ENCODE peak calls at places on chromosomes 7 and 10, in nine cellular contexts. One of them, this sample, is unnamed.

GRCh38 chr10:27558612-27559020 is 54.5 kb downstream of the RAB18 start:
- DNase-seq in B cell: no peak
- DNase-seq in AG08396: peak
- DNase-seq in GM12891: peak
- DNase-seq in HEK293T: peak
- DNase-seq in amygdala: peak
- DNase-seq in HT-29: peak
- DNase-seq in immature natural killer cell: peak
- DNase-seq in NCI-H524: peak
- DNase-seq in this sample: peak

GRCh38 chr7:116741625-116742316 is 69.8 kb downstream of the MET start:
- DNase-seq in B cell: no peak
- DNase-seq in AG08396: no peak
- DNase-seq in GM12891: no peak
- DNase-seq in HEK293T: no peak
- DNase-seq in amygdala: no peak
- DNase-seq in HT-29: no peak
- DNase-seq in immature natural killer cell: no peak
- DNase-seq in NCI-H524: no peak
- DNase-seq in this sample: no peak

GRCh38 chr10:69382382-69383117 is 34.2 kb downstream of the TACR2 start:
- DNase-seq in B cell: no peak
- DNase-seq in AG08396: peak
- DNase-seq in GM12891: no peak
- DNase-seq in HEK293T: no peak
- DNase-seq in amygdala: no peak
- DNase-seq in HT-29: no peak
- DNase-seq in immature natural killer cell: no peak
- DNase-seq in NCI-H524: no peak
- DNase-seq in this sample: peak

GRCh38 chr10:88271736-88272135 is 311.4 kb downstream of the RNLS start:
- DNase-seq in B cell: no peak
- DNase-seq in AG08396: no peak
- DNase-seq in GM12891: no peak
- DNase-seq in HEK293T: no peak
- DNase-seq in amygdala: no peak
- DNase-seq in HT-29: no peak
- DNase-seq in immature natural killer cell: no peak
- DNase-seq in NCI-H524: no peak
- DNase-seq in this sample: no peak

GRCh38 chr7:5143106-5143505 is 46.9 kb upstream of the WIPI2 start:
- DNase-seq in B cell: no peak
- DNase-seq in AG08396: no peak
- DNase-seq in GM12891: no peak
- DNase-seq in HEK293T: no peak
- DNase-seq in amygdala: peak
- DNase-seq in HT-29: no peak
- DNase-seq in immature natural killer cell: peak
- DNase-seq in NCI-H524: no peak
- DNase-seq in this sample: no peak

GRCh38 chr7:11343818-11344413 is 370.2 kb downstream of the PHF14 start:
- DNase-seq in B cell: no peak
- DNase-seq in AG08396: peak
- DNase-seq in GM12891: no peak
- DNase-seq in HEK293T: peak
- DNase-seq in amygdala: no peak
- DNase-seq in HT-29: peak
- DNase-seq in immature natural killer cell: no peak
- DNase-seq in NCI-H524: no peak
- DNase-seq in this sample: no peak

GRCh38 chr10:74929197-74929596 is 102.8 kb downstream of the KAT6B start:
- DNase-seq in B cell: no peak
- DNase-seq in AG08396: no peak
- DNase-seq in GM12891: no peak
- DNase-seq in HEK293T: no peak
- DNase-seq in amygdala: no peak
- DNase-seq in HT-29: no peak
- DNase-seq in immature natural killer cell: no peak
- DNase-seq in NCI-H524: no peak
- DNase-seq in this sample: no peak

GRCh38 chr7:3309140-3309539 is 8.1 kb downstream of the SDK1 start:
- DNase-seq in B cell: no peak
- DNase-seq in AG08396: no peak
- DNase-seq in GM12891: no peak
- DNase-seq in HEK293T: no peak
- DNase-seq in amygdala: no peak
- DNase-seq in HT-29: no peak
- DNase-seq in immature natural killer cell: no peak
- DNase-seq in NCI-H524: no peak
- DNase-seq in this sample: no peak

GRCh38 chr7:81672872-81673271 is 97.0 kb downstream of the HGF start:
- DNase-seq in B cell: no peak
- DNase-seq in AG08396: no peak
- DNase-seq in GM12891: no peak
- DNase-seq in HEK293T: no peak
- DNase-seq in amygdala: no peak
- DNase-seq in HT-29: no peak
- DNase-seq in immature natural killer cell: no peak
- DNase-seq in NCI-H524: peak
- DNase-seq in this sample: no peak

GRCh38 chr7:43211276-43211675 is 98.8 kb downstream of the HECW1 start:
- DNase-seq in B cell: no peak
- DNase-seq in AG08396: no peak
- DNase-seq in GM12891: no peak
- DNase-seq in HEK293T: no peak
- DNase-seq in amygdala: no peak
- DNase-seq in HT-29: peak
- DNase-seq in immature natural killer cell: no peak
- DNase-seq in NCI-H524: no peak
- DNase-seq in this sample: no peak

GRCh38 chr7:130940907-130941306 is 206.9 kb upstream of the KLF14 start:
- DNase-seq in B cell: no peak
- DNase-seq in AG08396: no peak
- DNase-seq in GM12891: no peak
- DNase-seq in HEK293T: no peak
- DNase-seq in amygdala: no peak
- DNase-seq in HT-29: peak
- DNase-seq in immature natural killer cell: no peak
- DNase-seq in NCI-H524: peak
- DNase-seq in this sample: no peak

GRCh38 chr10:114151486-114151885 is 22.5 kb downstream of the CCDC186 start:
- DNase-seq in B cell: no peak
- DNase-seq in AG08396: peak
- DNase-seq in GM12891: no peak
- DNase-seq in HEK293T: no peak
- DNase-seq in amygdala: no peak
- DNase-seq in HT-29: no peak
- DNase-seq in immature natural killer cell: no peak
- DNase-seq in NCI-H524: no peak
- DNase-seq in this sample: peak

GRCh38 chr7:22669692-22670421 is 57.1 kb upstream of the IL6 start:
- DNase-seq in B cell: no peak
- DNase-seq in AG08396: no peak
- DNase-seq in GM12891: no peak
- DNase-seq in HEK293T: no peak
- DNase-seq in amygdala: no peak
- DNase-seq in HT-29: no peak
- DNase-seq in immature natural killer cell: no peak
- DNase-seq in NCI-H524: no peak
- DNase-seq in this sample: no peak

GRCh38 chr7:125926621-125927020 is 997.0 kb upstream of the POT1 start:
- DNase-seq in B cell: no peak
- DNase-seq in AG08396: no peak
- DNase-seq in GM12891: no peak
- DNase-seq in HEK293T: no peak
- DNase-seq in amygdala: no peak
- DNase-seq in HT-29: no peak
- DNase-seq in immature natural killer cell: no peak
- DNase-seq in NCI-H524: no peak
- DNase-seq in this sample: no peak

GRCh38 chr7:34453150-34453549 is 204.9 kb upstream of the NPSR1 start:
- DNase-seq in B cell: no peak
- DNase-seq in AG08396: no peak
- DNase-seq in GM12891: no peak
- DNase-seq in HEK293T: no peak
- DNase-seq in amygdala: no peak
- DNase-seq in HT-29: no peak
- DNase-seq in immature natural killer cell: no peak
- DNase-seq in NCI-H524: no peak
- DNase-seq in this sample: peak

GRCh38 chr7:19560111-19560883 is 148.5 kb downstream of the POLR1F start:
- DNase-seq in B cell: no peak
- DNase-seq in AG08396: no peak
- DNase-seq in GM12891: no peak
- DNase-seq in HEK293T: no peak
- DNase-seq in amygdala: no peak
- DNase-seq in HT-29: no peak
- DNase-seq in immature natural killer cell: no peak
- DNase-seq in NCI-H524: no peak
- DNase-seq in this sample: peak

GRCh38 chr7:28008171-28008570 is 172.4 kb downstream of the JAZF1 start:
- DNase-seq in B cell: no peak
- DNase-seq in AG08396: no peak
- DNase-seq in GM12891: no peak
- DNase-seq in HEK293T: no peak
- DNase-seq in amygdala: no peak
- DNase-seq in HT-29: no peak
- DNase-seq in immature natural killer cell: no peak
- DNase-seq in NCI-H524: no peak
- DNase-seq in this sample: no peak

GRCh38 chr10:88991900-88992237 is 1.3 kb downstream of the FAS start:
- DNase-seq in B cell: no peak
- DNase-seq in AG08396: peak
- DNase-seq in GM12891: no peak
- DNase-seq in HEK293T: no peak
- DNase-seq in amygdala: no peak
- DNase-seq in HT-29: no peak
- DNase-seq in immature natural killer cell: no peak
- DNase-seq in NCI-H524: no peak
- DNase-seq in this sample: no peak

GRCh38 chr10:2460846-2461245 is 606.5 kb upstream of the PFKP start:
- DNase-seq in B cell: no peak
- DNase-seq in AG08396: no peak
- DNase-seq in GM12891: no peak
- DNase-seq in HEK293T: no peak
- DNase-seq in amygdala: no peak
- DNase-seq in HT-29: no peak
- DNase-seq in immature natural killer cell: no peak
- DNase-seq in NCI-H524: no peak
- DNase-seq in this sample: no peak

GRCh38 chr10:547591-548081 is 141.8 kb downstream of the DIP2C start:
- DNase-seq in B cell: peak
- DNase-seq in AG08396: no peak
- DNase-seq in GM12891: no peak
- DNase-seq in HEK293T: no peak
- DNase-seq in amygdala: no peak
- DNase-seq in HT-29: no peak
- DNase-seq in immature natural killer cell: no peak
- DNase-seq in NCI-H524: no peak
- DNase-seq in this sample: peak

GRCh38 chr10:71769279-71769823 is 4.0 kb downstream of the VSIR start:
- DNase-seq in B cell: peak
- DNase-seq in AG08396: no peak
- DNase-seq in GM12891: no peak
- DNase-seq in HEK293T: no peak
- DNase-seq in amygdala: no peak
- DNase-seq in HT-29: no peak
- DNase-seq in immature natural killer cell: no peak
- DNase-seq in NCI-H524: no peak
- DNase-seq in this sample: peak

GRCh38 chr10:92867235-92867634 is 18.9 kb downstream of the EXOC6 start:
- DNase-seq in B cell: no peak
- DNase-seq in AG08396: no peak
- DNase-seq in GM12891: no peak
- DNase-seq in HEK293T: no peak
- DNase-seq in amygdala: no peak
- DNase-seq in HT-29: no peak
- DNase-seq in immature natural killer cell: no peak
- DNase-seq in NCI-H524: no peak
- DNase-seq in this sample: no peak

GRCh38 chr7:117085275-117085674 is 132.0 kb downstream of the ST7 start:
- DNase-seq in B cell: no peak
- DNase-seq in AG08396: no peak
- DNase-seq in GM12891: no peak
- DNase-seq in HEK293T: no peak
- DNase-seq in amygdala: no peak
- DNase-seq in HT-29: no peak
- DNase-seq in immature natural killer cell: no peak
- DNase-seq in NCI-H524: no peak
- DNase-seq in this sample: no peak

GRCh38 chr7:35035511-35035921 is 1.8 kb downstream of the DPY19L1 start:
- DNase-seq in B cell: no peak
- DNase-seq in AG08396: peak
- DNase-seq in GM12891: no peak
- DNase-seq in HEK293T: peak
- DNase-seq in amygdala: peak
- DNase-seq in HT-29: peak
- DNase-seq in immature natural killer cell: no peak
- DNase-seq in NCI-H524: peak
- DNase-seq in this sample: no peak

GRCh38 chr7:99679032-99679399 is 780 bp downstream of the CYP3A5 start:
- DNase-seq in B cell: no peak
- DNase-seq in AG08396: peak
- DNase-seq in GM12891: no peak
- DNase-seq in HEK293T: no peak
- DNase-seq in amygdala: no peak
- DNase-seq in HT-29: peak
- DNase-seq in immature natural killer cell: no peak
- DNase-seq in NCI-H524: no peak
- DNase-seq in this sample: no peak

GRCh38 chr7:90736968-90737939 is 141.1 kb downstream of the CDK14 start:
- DNase-seq in B cell: peak
- DNase-seq in AG08396: no peak
- DNase-seq in GM12891: peak
- DNase-seq in HEK293T: no peak
- DNase-seq in amygdala: no peak
- DNase-seq in HT-29: no peak
- DNase-seq in immature natural killer cell: no peak
- DNase-seq in NCI-H524: no peak
- DNase-seq in this sample: no peak

GRCh38 chr7:2931034-2931415 is 86.9 kb upstream of the GNA12 start:
- DNase-seq in B cell: no peak
- DNase-seq in AG08396: no peak
- DNase-seq in GM12891: no peak
- DNase-seq in HEK293T: no peak
- DNase-seq in amygdala: no peak
- DNase-seq in HT-29: no peak
- DNase-seq in immature natural killer cell: no peak
- DNase-seq in NCI-H524: no peak
- DNase-seq in this sample: peak

GRCh38 chr7:134727711-134728110 is 51.7 kb upstream of the CALD1 start:
- DNase-seq in B cell: no peak
- DNase-seq in AG08396: no peak
- DNase-seq in GM12891: no peak
- DNase-seq in HEK293T: no peak
- DNase-seq in amygdala: no peak
- DNase-seq in HT-29: no peak
- DNase-seq in immature natural killer cell: no peak
- DNase-seq in NCI-H524: no peak
- DNase-seq in this sample: no peak

GRCh38 chr10:58266826-58267712 is 625 bp downstream of the IPMK start:
- DNase-seq in B cell: peak
- DNase-seq in AG08396: peak
- DNase-seq in GM12891: no peak
- DNase-seq in HEK293T: peak
- DNase-seq in amygdala: peak
- DNase-seq in HT-29: peak
- DNase-seq in immature natural killer cell: peak
- DNase-seq in NCI-H524: no peak
- DNase-seq in this sample: peak

GRCh38 chr10:68618234-68618633 is 58.1 kb downstream of the TET1 start:
- DNase-seq in B cell: no peak
- DNase-seq in AG08396: no peak
- DNase-seq in GM12891: no peak
- DNase-seq in HEK293T: no peak
- DNase-seq in amygdala: no peak
- DNase-seq in HT-29: no peak
- DNase-seq in immature natural killer cell: no peak
- DNase-seq in NCI-H524: no peak
- DNase-seq in this sample: no peak

This sample was measured in osteoblast.